ENCODE peak calls at places on chromosome 6, in eight cellular contexts. One of them, this sample, is unnamed.

GRCh38 chr6:111683749-111684267 is 78.1 kb upstream of the TRAF3IP2 start:
- DNase-seq in BJ: peak
- DNase-seq in lung microvascular endothelial cell: peak
- DNase-seq in heart left ventricle: peak
- DNase-seq in SJCRH30: no peak
- DNase-seq in activated T-cell treated with anti-CD3 and anti-CD28 coated beads for 48 hours: no peak
- DNase-seq in IMR-90: peak
- DNase-seq in NCI-H1694: no peak
- DNase-seq in this sample: no peak

GRCh38 chr6:27617046-27617687 is 144.3 kb upstream of the ZNF184 start:
- DNase-seq in IMR-90: no peak
- DNase-seq in heart left ventricle: no peak
- DNase-seq in SJCRH30: peak
- DNase-seq in lung microvascular endothelial cell: peak
- DNase-seq in BJ: no peak
- DNase-seq in activated T-cell treated with anti-CD3 and anti-CD28 coated beads for 48 hours: no peak
- DNase-seq in NCI-H1694: no peak
- DNase-seq in this sample: no peak

GRCh38 chr6:17967668-17968067 is 19.8 kb downstream of the KIF13A start:
- DNase-seq in heart left ventricle: no peak
- DNase-seq in IMR-90: no peak
- DNase-seq in SJCRH30: no peak
- DNase-seq in BJ: no peak
- DNase-seq in activated T-cell treated with anti-CD3 and anti-CD28 coated beads for 48 hours: no peak
- DNase-seq in lung microvascular endothelial cell: no peak
- DNase-seq in NCI-H1694: no peak
- DNase-seq in this sample: no peak

GRCh38 chr6:109460161-109460830 is 4.7 kb upstream of the MICAL1 start:
- DNase-seq in NCI-H1694: no peak
- DNase-seq in BJ: no peak
- DNase-seq in lung microvascular endothelial cell: no peak
- DNase-seq in activated T-cell treated with anti-CD3 and anti-CD28 coated beads for 48 hours: no peak
- DNase-seq in IMR-90: no peak
- DNase-seq in heart left ventricle: no peak
- DNase-seq in SJCRH30: no peak
- DNase-seq in this sample: no peak

GRCh38 chr6:122102026-122102425 is 297.4 kb upstream of the HSF2 start:
- DNase-seq in BJ: no peak
- DNase-seq in heart left ventricle: no peak
- DNase-seq in NCI-H1694: no peak
- DNase-seq in lung microvascular endothelial cell: no peak
- DNase-seq in IMR-90: no peak
- DNase-seq in SJCRH30: no peak
- DNase-seq in activated T-cell treated with anti-CD3 and anti-CD28 coated beads for 48 hours: no peak
- DNase-seq in this sample: no peak

GRCh38 chr6:93177451-93177850 is 241.9 kb downstream of the EPHA7 start:
- DNase-seq in NCI-H1694: no peak
- DNase-seq in SJCRH30: no peak
- DNase-seq in heart left ventricle: no peak
- DNase-seq in IMR-90: no peak
- DNase-seq in activated T-cell treated with anti-CD3 and anti-CD28 coated beads for 48 hours: no peak
- DNase-seq in lung microvascular endothelial cell: no peak
- DNase-seq in BJ: no peak
- DNase-seq in this sample: peak

GRCh38 chr6:19662911-19663310 is 174.3 kb upstream of the ID4 start:
- DNase-seq in lung microvascular endothelial cell: no peak
- DNase-seq in SJCRH30: no peak
- DNase-seq in heart left ventricle: no peak
- DNase-seq in NCI-H1694: no peak
- DNase-seq in BJ: no peak
- DNase-seq in activated T-cell treated with anti-CD3 and anti-CD28 coated beads for 48 hours: no peak
- DNase-seq in IMR-90: no peak
- DNase-seq in this sample: no peak

GRCh38 chr6:107727096-107727757 is 96.9 kb downstream of the SCML4 start:
- DNase-seq in lung microvascular endothelial cell: no peak
- DNase-seq in BJ: no peak
- DNase-seq in IMR-90: no peak
- DNase-seq in NCI-H1694: no peak
- DNase-seq in heart left ventricle: no peak
- DNase-seq in activated T-cell treated with anti-CD3 and anti-CD28 coated beads for 48 hours: no peak
- DNase-seq in SJCRH30: no peak
- DNase-seq in this sample: no peak

GRCh38 chr6:157667211-157668033 is 155.6 kb upstream of the SNX9 start:
- DNase-seq in heart left ventricle: peak
- DNase-seq in IMR-90: peak
- DNase-seq in activated T-cell treated with anti-CD3 and anti-CD28 coated beads for 48 hours: peak
- DNase-seq in BJ: peak
- DNase-seq in SJCRH30: peak
- DNase-seq in NCI-H1694: peak
- DNase-seq in lung microvascular endothelial cell: peak
- DNase-seq in this sample: no peak

GRCh38 chr6:152863618-152864326 is 113.2 kb downstream of the VIP start:
- DNase-seq in SJCRH30: peak
- DNase-seq in BJ: peak
- DNase-seq in lung microvascular endothelial cell: peak
- DNase-seq in activated T-cell treated with anti-CD3 and anti-CD28 coated beads for 48 hours: peak
- DNase-seq in NCI-H1694: peak
- DNase-seq in heart left ventricle: peak
- DNase-seq in IMR-90: peak
- DNase-seq in this sample: peak

GRCh38 chr6:81792826-81793225 is 40.3 kb upstream of the TENT5A start:
- DNase-seq in lung microvascular endothelial cell: peak
- DNase-seq in IMR-90: no peak
- DNase-seq in heart left ventricle: no peak
- DNase-seq in SJCRH30: no peak
- DNase-seq in NCI-H1694: no peak
- DNase-seq in activated T-cell treated with anti-CD3 and anti-CD28 coated beads for 48 hours: no peak
- DNase-seq in BJ: no peak
- DNase-seq in this sample: peak

GRCh38 chr6:12911387-12911960 is 194.9 kb downstream of the PHACTR1 start:
- DNase-seq in BJ: peak
- DNase-seq in NCI-H1694: peak
- DNase-seq in activated T-cell treated with anti-CD3 and anti-CD28 coated beads for 48 hours: no peak
- DNase-seq in heart left ventricle: no peak
- DNase-seq in SJCRH30: peak
- DNase-seq in lung microvascular endothelial cell: peak
- DNase-seq in IMR-90: peak
- DNase-seq in this sample: peak